ENCODE peak calls at places on chromosomes 2 and 18, in seven cellular contexts. Q, B, E, H, P, S and I are unnamed samples.

GRCh38 chr18:32469691-32470131 is 971 bp downstream of the GAREM1 start:
- DNase-seq in Q (no peak), B (peak; percentile 14), E (no peak), H (peak; percentile 42), P (no peak), S (no peak), I (peak; percentile 41)

GRCh38 chr2:239143858-239144712 is 256.7 kb downstream of the HDAC4 start:
- DNase-seq in Q (peak; percentile 15), B (peak; percentile 13), E (peak; percentile 7), H (peak; percentile 57), P (no peak), S (peak; percentile 36), I (peak; percentile 76)

GRCh38 chr2:104582471-104582870 is 271.4 kb upstream of the POU3F3 start:
- DNase-seq in Q (no peak), B (no peak), E (no peak), H (no peak), P (no peak), S (no peak), I (no peak)

GRCh38 chr18:8656226-8656625 is 47.0 kb downstream of the RAB12 start:
- DNase-seq in Q (no peak), B (no peak), E (no peak), H (no peak), P (no peak), S (no peak), I (no peak)

GRCh38 chr2:236963631-236964030 is 122.1 kb upstream of the COPS8 start:
- DNase-seq in Q (no peak), B (no peak), E (no peak), H (no peak), P (no peak), S (no peak), I (no peak)

GRCh38 chr2:16568998-16569397 is 96.6 kb downstream of the CYRIA start:
- DNase-seq in Q (no peak), B (no peak), E (no peak), H (no peak), P (no peak), S (no peak), I (peak; percentile 50)

GRCh38 chr2:109225170-109225775 is 96.3 kb downstream of the SH3RF3 start:
- DNase-seq in Q (no peak), B (no peak), E (no peak), H (no peak), P (no peak), S (no peak), I (no peak)

GRCh38 chr2:181738074-181738473 is 57.8 kb upstream of the NEUROD1 start:
- DNase-seq in Q (no peak), B (no peak), E (no peak), H (no peak), P (no peak), S (no peak), I (peak; percentile 57)

GRCh38 chr2:55111570-55112228 is 61.4 kb upstream of the RTN4 start:
- DNase-seq in Q (no peak), B (peak; percentile 41), E (peak; percentile 60), H (peak; percentile 95), P (no peak), S (peak; percentile 46), I (peak; percentile 95)

GRCh38 chr2:149908731-149909690 is 321.4 kb upstream of the MMADHC start:
- DNase-seq in Q (no peak), B (no peak), E (no peak), H (peak; percentile 58), P (no peak), S (no peak), I (peak; percentile 78)

GRCh38 chr2:38202713-38203454 is 126.9 kb upstream of the CYP1B1 start:
- DNase-seq in Q (no peak), B (no peak), E (no peak), H (no peak), P (no peak), S (no peak), I (no peak)

GRCh38 chr2:38264649-38265322 is 112.3 kb downstream of the ATL2 start:
- DNase-seq in Q (no peak), B (no peak), E (no peak), H (no peak), P (no peak), S (no peak), I (no peak)

GRCh38 chr2:114218368-114218767 is 224.1 kb upstream of the DPP10 start:
- DNase-seq in Q (no peak), B (no peak), E (no peak), H (no peak), P (no peak), S (no peak), I (no peak)

GRCh38 chr2:154974041-154974440 is 275.5 kb downstream of the KCNJ3 start:
- DNase-seq in Q (no peak), B (no peak), E (no peak), H (no peak), P (no peak), S (no peak), I (no peak)

GRCh38 chr18:11887305-11888262 is 20.5 kb downstream of the MPPE1 start:
- DNase-seq in Q (no peak), B (no peak), E (no peak), H (no peak), P (no peak), S (no peak), I (no peak)

GRCh38 chr18:22667616-22668422 is 250.1 kb upstream of the CTAGE1 start:
- DNase-seq in Q (no peak), B (peak; percentile 83), E (peak; percentile 75), H (no peak), P (no peak), S (peak; percentile 84), I (peak; percentile 94)